ENCODE peak calls at places on chromosomes 1 and 21, in six cellular contexts. F is CD4-positive, alpha-beta T cell; K is RWPE1; M is foreskin fibroblast; N is T-helper 9 cell; R is GM23248. S is an unnamed sample.

GRCh38 chr21:46297311-46298082 is 11.4 kb downstream of the YBEY start:
- DNase-seq in F (no peak), N (no peak), M (peak; percentile 73), R (peak; percentile 60), K (no peak), S (no peak)

GRCh38 chr1:201709564-201710295 is 119.2 kb upstream of the IPO9 start:
- DNase-seq in K (peak; percentile 79), R (peak; percentile 85), M (peak; percentile 77), N (peak; percentile 39), F (peak; percentile 63), S (peak; percentile 73)

GRCh38 chr21:28324690-28325089 is 668.0 kb downstream of the LTN1 start:
- DNase-seq in R (no peak), K (no peak), F (no peak), M (no peak), N (no peak), S (no peak)

GRCh38 chr21:32626633-32627196 is 14.5 kb upstream of the CFAP298 start:
- DNase-seq in R (peak; percentile 69), N (no peak), K (no peak), M (peak; percentile 54), F (no peak), S (peak; percentile 70)

GRCh38 chr21:46471514-46471913 is 12.8 kb downstream of the DIP2A start:
- DNase-seq in K (no peak), R (no peak), N (no peak), F (no peak), M (no peak), S (no peak)

GRCh38 chr1:153539395-153540093 is 1.2 kb downstream of the S100A5 start:
- DNase-seq in N (no peak), K (no peak), F (no peak), R (no peak), M (no peak), S (no peak)

GRCh38 chr21:45869121-45870007 is 112.2 kb upstream of the COL6A1 start:
- DNase-seq in K (no peak), F (no peak), R (peak; percentile 85), N (no peak), M (peak; percentile 72), S (peak; percentile 80)

GRCh38 chr1:30727796-30728195 is 4.4 kb upstream of the MATN1 start:
- DNase-seq in F (no peak), N (no peak), R (peak; percentile 57), K (no peak), M (peak; percentile 61), S (peak; percentile 37)

GRCh38 chr1:201114245-201115131 is 2.3 kb upstream of the CACNA1S start:
- DNase-seq in N (peak; percentile 53), M (peak; percentile 97), R (peak; percentile 97), K (peak; percentile 99), F (peak; percentile 70), S (peak; percentile 94)

GRCh38 chr1:175901076-175901475 is 157.7 kb upstream of the TNR start:
- DNase-seq in F (no peak), M (no peak), K (no peak), R (no peak), N (no peak), S (no peak)